ENCODE peak calls at places on chromosomes 11 and 22, in five cellular contexts. Z is NCI-H2081; V is PC-3; Y is stimulated activated CD8-positive, alpha-beta memory T cell treated with anti-CD3 and anti-CD28 coated beads, Interleukin-4, amount 100 ng/mL, for 4 hours; F is ACHN. J is an unnamed sample.

GRCh38 chr22:43126506-43127165 is 16.1 kb downstream of the BIK start:
- DNase-seq in F (peak), V (peak), Y (no peak), Z (no peak), J (no peak)

GRCh38 chr11:43988040-43988793 is 45.8 kb downstream of the C11orf96 start:
- DNase-seq in V (peak), Y (no peak), Z (no peak), F (no peak), J (no peak)

GRCh38 chr11:128598096-128598495 is 10.7 kb upstream of the ETS1 start:
- DNase-seq in F (no peak), V (no peak), Z (no peak), Y (no peak), J (no peak)

GRCh38 chr11:10366568-10367331 is 61.9 kb downstream of the ADM start:
- DNase-seq in Z (peak), V (peak), Y (peak), F (peak), J (no peak)

GRCh38 chr22:29270475-29271271 is 2.6 kb downstream of the EWSR1 start:
- DNase-seq in Z (no peak), V (peak), Y (no peak), F (no peak), J (no peak)

GRCh38 chr22:43750751-43751150 is 61.4 kb downstream of the EFCAB6 start:
- DNase-seq in Z (no peak), Y (no peak), F (no peak), V (peak), J (no peak)

GRCh38 chr22:38774496-38775166 is 18.8 kb upstream of the SUN2 start:
- DNase-seq in F (no peak), V (no peak), Z (no peak), Y (no peak), J (no peak)

GRCh38 chr11:110366234-110366633 is 63.5 kb upstream of the FDX1 start:
- DNase-seq in Y (no peak), Z (no peak), F (no peak), V (peak), J (no peak)

GRCh38 chr11:128595221-128595620 is 7.9 kb upstream of the ETS1 start:
- DNase-seq in Z (no peak), V (no peak), F (no peak), Y (no peak), J (no peak)

GRCh38 chr11:27291954-27292641 is 70.9 kb downstream of the CCDC34 start:
- DNase-seq in Y (no peak), Z (no peak), F (no peak), V (no peak), J (no peak)

GRCh38 chr11:109037856-109038780 is 373.2 kb downstream of the DDX10 start:
- DNase-seq in F (no peak), V (peak), Y (no peak), Z (peak), J (no peak)

GRCh38 chr11:94537051-94537600 is 6.6 kb upstream of the FUT4 start:
- DNase-seq in V (peak), Y (no peak), Z (no peak), F (no peak), J (no peak)

GRCh38 chr22:38347181-38347943 is 30.1 kb upstream of the CSNK1E start:
- DNase-seq in F (no peak), Z (no peak), V (no peak), Y (no peak), J (no peak)

GRCh38 chr11:115504279-115505158 is at the start of gene CADM1:
- DNase-seq in V (peak), Z (peak), Y (peak), F (peak), J (peak)

GRCh38 chr11:68504432-68505066 is 44.0 kb downstream of the PPP6R3 start:
- DNase-seq in Y (no peak), Z (peak), F (no peak), V (no peak), J (no peak)

GRCh38 chr22:22120160-22120559 is 124.4 kb upstream of the VPREB1 start:
- DNase-seq in Y (no peak), V (no peak), F (no peak), Z (no peak), J (no peak)

GRCh38 chr22:24337894-24338645 is 67.4 kb downstream of the SPECC1L start:
- DNase-seq in V (no peak), F (no peak), Y (no peak), Z (no peak), J (no peak)

GRCh38 chr11:128555606-128556005 is 31.8 kb downstream of the ETS1 start:
- DNase-seq in F (peak), Y (no peak), Z (no peak), V (peak), J (no peak)

GRCh38 chr11:118012083-118012669 is 26.0 kb downstream of the IL10RA start:
- DNase-seq in Y (no peak), Z (no peak), V (peak), F (peak), J (no peak)

GRCh38 chr22:50070366-50070765 is 12.3 kb upstream of the TTLL8 start:
- DNase-seq in Y (no peak), Z (no peak), F (no peak), V (no peak), J (no peak)

GRCh38 chr11:73507086-73507485 is 90.8 kb downstream of the FAM168A start:
- DNase-seq in Z (no peak), Y (no peak), F (no peak), V (no peak), J (no peak)

J was measured in cerebellum.